ENCODE peak calls at places on chromosomes 6 and 20, in five cellular contexts. Z, B, D, C and P are unnamed samples.

GRCh38 chr20:52959125-52959524 is 13.0 kb upstream of the TSHZ2 start:
- DNase-seq in B (no peak), C (no peak), D (no peak), Z (peak; percentile 42), P (peak; percentile 78)

GRCh38 chr6:14638562-14638931 is 521.0 kb downstream of the CD83 start:
- DNase-seq in D (no peak), Z (no peak), C (no peak), B (no peak), P (no peak)

GRCh38 chr6:474454-475185 is 83.1 kb downstream of the IRF4 start:
- DNase-seq in Z (no peak), B (no peak), D (peak; percentile 59), C (no peak), P (peak; percentile 44)

GRCh38 chr6:108660251-108660650 is 99.5 kb downstream of the FOXO3 start:
- DNase-seq in C (no peak), D (no peak), Z (no peak), B (no peak), P (no peak)

GRCh38 chr6:222468-222867 is 69.8 kb upstream of the DUSP22 start:
- DNase-seq in B (no peak), C (no peak), Z (no peak), D (no peak), P (no peak)

GRCh38 chr6:76230711-76231110 is 158.2 kb upstream of the IMPG1 start:
- DNase-seq in Z (peak; percentile 5), D (no peak), C (no peak), B (no peak), P (no peak)

GRCh38 chr6:159313023-159313422 is 143.8 kb downstream of the FNDC1 start:
- DNase-seq in B (no peak), C (no peak), D (no peak), Z (no peak), P (peak; percentile 23)

GRCh38 chr20:3911956-3912355 is 22.8 kb downstream of the PANK2 start:
- DNase-seq in D (no peak), C (no peak), Z (no peak), B (peak; percentile 61), P (no peak)

GRCh38 chr6:1611572-1612385 is 2.1 kb downstream of the FOXC1 start:
- DNase-seq in Z (peak; percentile 35), D (no peak), B (no peak), C (no peak), P (no peak)

DNA sequence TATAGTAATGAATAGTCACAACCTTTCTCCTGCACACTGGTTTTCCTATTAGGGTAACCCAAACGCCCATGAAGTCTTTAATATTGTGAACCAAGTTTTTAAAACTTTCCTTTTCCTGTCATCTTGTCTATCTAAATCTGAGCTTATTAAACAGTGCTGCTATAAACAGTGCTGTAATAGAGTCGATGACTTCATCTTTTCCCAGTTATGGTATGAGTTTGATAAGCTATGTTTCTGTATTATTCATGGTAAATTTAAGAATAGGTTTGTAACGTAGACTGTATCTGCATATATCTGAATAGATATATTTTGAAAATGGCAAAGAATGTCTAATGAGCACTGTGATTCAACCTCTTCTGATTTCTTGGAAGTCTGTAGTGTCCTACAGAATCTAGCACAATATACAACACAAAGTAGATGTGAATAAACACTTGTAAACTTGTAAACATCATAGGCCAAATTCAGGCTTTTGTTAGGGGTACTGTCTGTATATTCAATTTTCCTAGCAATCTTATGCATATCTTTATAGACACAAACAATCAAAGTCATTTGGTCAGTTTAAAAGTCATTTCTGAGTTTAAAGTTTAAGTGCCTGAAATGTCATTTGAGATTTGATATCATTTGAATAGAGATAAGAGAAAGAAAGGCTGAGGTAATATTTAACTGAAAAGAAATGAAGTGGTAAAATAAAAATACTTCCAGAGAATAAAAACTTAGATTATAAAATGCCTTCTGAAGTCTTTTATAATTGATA is 155.5 kb downstream of the PTPRK start:
- DNase-seq in B (no peak), Z (no peak), C (no peak), D (no peak), P (no peak)
- H3K79me2 ChIP-seq in B (no peaks in the 10 kb centered on the region), Z (peaks cover 50% of the 10 kb centered on the region), C (peaks cover 23% of the 10 kb centered on the region), D (no peaks in the 10 kb centered on the region), P (peaks cover 31% of the 10 kb centered on the region)

DNA sequence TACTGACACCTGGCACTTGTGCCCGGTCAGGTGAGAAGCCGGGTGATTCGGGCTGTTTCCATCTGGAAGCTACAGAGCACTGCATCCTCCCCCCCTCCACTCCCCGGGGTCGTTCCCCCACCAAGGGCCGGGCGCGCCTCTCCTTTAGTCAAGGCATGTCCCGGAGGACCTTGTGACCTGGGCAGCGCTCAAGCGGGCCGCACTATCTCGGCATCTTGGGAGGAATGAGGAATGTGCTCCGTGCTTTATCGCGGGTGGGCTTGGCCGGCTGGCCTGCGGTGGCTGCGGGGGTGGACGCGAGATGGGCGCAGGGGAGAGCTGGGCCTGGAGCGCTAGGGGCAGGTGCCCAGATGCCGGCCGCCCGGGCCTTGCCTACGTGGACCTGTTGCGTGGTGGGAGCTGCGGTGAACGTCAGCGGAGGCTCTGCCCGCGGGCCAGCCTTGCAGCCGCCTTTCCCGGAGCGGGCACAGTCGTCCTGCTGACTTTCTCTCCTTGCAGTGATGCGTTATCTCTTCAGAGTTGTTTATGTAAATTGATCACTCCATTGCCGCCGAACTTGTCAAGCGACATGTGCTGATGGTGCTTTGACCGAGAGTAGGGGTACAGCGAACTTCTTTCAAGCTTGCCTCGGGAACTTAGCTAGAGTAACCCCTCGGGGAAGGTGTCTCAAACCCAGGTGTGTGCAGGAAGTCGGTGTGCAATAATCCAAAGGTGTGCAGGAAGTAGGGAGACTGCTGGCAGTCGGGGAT is 1.1 kb downstream of the LRRC1 start:
- DNase-seq in Z (peak; percentile 29), B (no peak), C (peak; percentile 67), D (no peak), P (peak; percentile 30)
- TF ChIP-seq SIN3A in Z (peak; percentile 54), B (no peak), C (peak; percentile 1), D (no peak), P (no peak)

GRCh38 chr6:6629416-6629815 is 40.9 kb downstream of the LY86 start:
- DNase-seq in B (no peak), D (no peak), C (no peak), Z (no peak), P (no peak)
- TF ChIP-seq CHD2 in B (no peak), D (no peak), C (no peak), Z (no peak), P (no peak)

GRCh38 chr6:24910331-24910849 is 25.4 kb downstream of the RIPOR2 start:
- DNase-seq in B (no peak), Z (no peak), D (no peak), C (peak; percentile 73), P (peak; percentile 62)

GRCh38 chr6:24909281-24910216 is 26.2 kb downstream of the RIPOR2 start:
- DNase-seq in B (no peak), C (no peak), Z (no peak), D (no peak), P (no peak)

GRCh38 chr6:24906314-24906713 is 29.4 kb downstream of the RIPOR2 start:
- DNase-seq in C (no peak), D (no peak), Z (no peak), B (no peak), P (no peak)

GRCh38 chr6:24908555-24908954 is 27.2 kb downstream of the RIPOR2 start:
- DNase-seq in Z (no peak), C (no peak), B (no peak), D (no peak), P (no peak)

DNA sequence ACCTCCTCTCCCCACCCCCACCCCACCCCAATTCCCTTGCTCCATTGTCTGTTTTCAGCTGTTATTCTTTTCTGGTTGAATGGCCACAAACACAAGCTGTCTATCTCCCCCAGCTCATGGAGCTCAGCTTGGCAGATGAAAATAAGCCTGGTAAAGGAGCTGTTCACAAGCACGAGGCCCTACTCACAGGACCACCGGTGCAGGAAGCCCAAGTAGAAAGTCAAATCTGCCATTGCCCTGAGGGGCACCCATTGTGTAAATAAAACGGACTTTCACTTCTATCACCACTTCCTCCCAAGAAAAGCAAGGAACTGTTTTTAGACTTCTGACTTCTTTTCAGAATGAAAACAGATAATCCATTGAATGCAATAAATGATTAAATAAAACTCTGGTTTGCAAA is 27.8 kb downstream of the RIPOR2 start:
- DNase-seq in D (no peak), B (no peak), C (no peak), Z (no peak), P (no peak)
- H3K79me2 ChIP-seq in D (peaks cover 33% of the 10 kb centered on the region), B (no peaks in the 10 kb centered on the region), C (peaks cover 10% of the 10 kb centered on the region), Z (no peaks in the 10 kb centered on the region), P (no peaks in the 10 kb centered on the region)

GRCh38 chr20:60408435-60408834 is 450.2 kb downstream of the CDH26 start:
- DNase-seq in B (no peak), D (no peak), C (no peak), Z (no peak), P (no peak)
- TF ChIP-seq SIN3A in B (no peak), D (no peak), C (no peak), Z (no peak), P (no peak)

DNA sequence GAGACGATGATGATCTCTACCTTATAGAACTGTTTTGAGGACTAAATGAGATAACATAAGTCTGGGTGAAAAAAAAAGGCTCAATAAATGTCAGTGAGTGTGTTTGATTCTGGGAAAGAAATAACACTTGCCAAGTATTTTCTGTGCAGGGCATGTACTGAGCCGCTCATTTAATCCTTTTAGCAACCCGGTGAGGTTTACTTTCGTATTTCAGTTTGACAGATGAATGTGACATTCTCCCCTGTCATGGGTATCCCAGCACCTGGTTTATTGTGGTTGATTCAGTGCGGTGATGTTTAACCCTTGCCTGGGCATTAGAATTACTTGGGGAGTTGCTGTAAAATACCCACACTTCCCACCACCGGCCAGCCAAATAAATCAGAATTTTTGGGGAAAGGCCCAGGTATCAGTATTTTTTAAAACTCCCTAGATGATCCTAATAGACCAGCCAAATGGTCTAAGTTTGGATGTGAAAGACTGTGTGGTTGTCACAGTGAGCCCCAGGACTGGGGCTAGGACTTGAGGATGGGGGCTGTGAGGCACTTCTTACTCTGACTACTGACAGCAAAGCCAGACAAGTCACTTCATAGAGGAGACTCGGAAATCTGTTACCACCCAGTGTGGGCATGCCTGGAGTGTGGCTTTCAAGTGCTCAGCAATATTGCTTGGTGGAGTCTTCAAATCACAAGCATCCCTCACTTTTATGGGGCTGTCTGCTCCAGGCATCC is 100.2 kb upstream of the KCNG1 start:
- DNase-seq in D (no peak), Z (no peak), B (no peak), C (no peak), P (no peak)
- TF ChIP-seq CHD2 in D (no peak), Z (no peak), B (no peak), C (no peak), P (no peak)

GRCh38 chr6:21708181-21708580 is 114.6 kb downstream of the SOX4 start:
- DNase-seq in Z (no peak), D (no peak), C (no peak), B (no peak), P (no peak)

GRCh38 chr6:21710908-21711627 is 117.5 kb downstream of the SOX4 start:
- DNase-seq in Z (peak; percentile 79), D (no peak), C (no peak), B (no peak), P (no peak)

GRCh38 chr6:21707527-21707926 is 114.0 kb downstream of the SOX4 start:
- DNase-seq in Z (no peak), C (no peak), D (no peak), B (no peak), P (no peak)

GRCh38 chr6:21712213-21712612 is 118.7 kb downstream of the SOX4 start:
- DNase-seq in Z (no peak), D (no peak), B (no peak), C (peak; percentile 43), P (no peak)
- H3K79me2 ChIP-seq in Z (no peaks in the 10 kb centered on the region), D (no peaks in the 10 kb centered on the region), B (no peaks in the 10 kb centered on the region), C (peaks cover 96% of the 10 kb centered on the region), P (peaks cover 83% of the 10 kb centered on the region)

GRCh38 chr6:136166815-136167214 is 83.3 kb downstream of the MTFR2 start:
- DNase-seq in C (no peak), B (no peak), Z (no peak), D (no peak), P (no peak)
- TF ChIP-seq SIN3A in C (no peak), B (no peak), Z (no peak), D (no peak), P (no peak)